ENCODE peak calls at places on chromosomes 16 and 17, in five cellular contexts. C, S, A, L and I are unnamed samples.

GRCh38 chr16:80846275-80847013 is 42.0 kb upstream of the CDYL2 start:
- DNase-seq in C (no peak), S (no peak), A (no peak), L (no peak), I (no peak)

GRCh38 chr17:49197346-49197998 is 12.9 kb downstream of the GNGT2 start:
- DNase-seq in L (no peak), S (no peak), C (no peak), A (no peak), I (no peak)

GRCh38 chr17:82232876-82233785 is 4.3 kb downstream of the SLC16A3 start:
- DNase-seq in C (no peak), A (no peak), S (no peak), L (no peak), I (no peak)

GRCh38 chr17:49646391-49647255 is 31.3 kb downstream of the SPOP start:
- DNase-seq in S (peak; percentile 35), A (no peak), L (no peak), C (peak; percentile 75), I (peak; percentile 86)

GRCh38 chr16:87368029-87368765 is 15.4 kb downstream of the FBXO31 start:
- DNase-seq in A (no peak), C (no peak), L (no peak), S (no peak), I (no peak)

GRCh38 chr17:791807-792206 is 9.7 kb downstream of the MRM3 start:
- DNase-seq in S (no peak), A (no peak), C (no peak), L (no peak), I (no peak)

GRCh38 chr17:68700391-68700790 is 99.2 kb upstream of the FAM20A start:
- DNase-seq in L (no peak), S (no peak), A (no peak), C (no peak), I (no peak)

GRCh38 chr16:66651965-66652364 is 44.6 kb downstream of the CMTM4 start:
- DNase-seq in L (no peak), C (no peak), S (no peak), A (no peak), I (no peak)

GRCh38 chr17:79224476-79224875 is 149.9 kb downstream of the ENGASE start:
- DNase-seq in A (no peak), L (no peak), C (no peak), S (no peak), I (no peak)
- H2BK12ac ChIP-seq in A (no peak overlapping the region), L (no peak overlapping the region), C (no peak overlapping the region), S (no peak overlapping the region), I (no peak overlapping the region)

DNA sequence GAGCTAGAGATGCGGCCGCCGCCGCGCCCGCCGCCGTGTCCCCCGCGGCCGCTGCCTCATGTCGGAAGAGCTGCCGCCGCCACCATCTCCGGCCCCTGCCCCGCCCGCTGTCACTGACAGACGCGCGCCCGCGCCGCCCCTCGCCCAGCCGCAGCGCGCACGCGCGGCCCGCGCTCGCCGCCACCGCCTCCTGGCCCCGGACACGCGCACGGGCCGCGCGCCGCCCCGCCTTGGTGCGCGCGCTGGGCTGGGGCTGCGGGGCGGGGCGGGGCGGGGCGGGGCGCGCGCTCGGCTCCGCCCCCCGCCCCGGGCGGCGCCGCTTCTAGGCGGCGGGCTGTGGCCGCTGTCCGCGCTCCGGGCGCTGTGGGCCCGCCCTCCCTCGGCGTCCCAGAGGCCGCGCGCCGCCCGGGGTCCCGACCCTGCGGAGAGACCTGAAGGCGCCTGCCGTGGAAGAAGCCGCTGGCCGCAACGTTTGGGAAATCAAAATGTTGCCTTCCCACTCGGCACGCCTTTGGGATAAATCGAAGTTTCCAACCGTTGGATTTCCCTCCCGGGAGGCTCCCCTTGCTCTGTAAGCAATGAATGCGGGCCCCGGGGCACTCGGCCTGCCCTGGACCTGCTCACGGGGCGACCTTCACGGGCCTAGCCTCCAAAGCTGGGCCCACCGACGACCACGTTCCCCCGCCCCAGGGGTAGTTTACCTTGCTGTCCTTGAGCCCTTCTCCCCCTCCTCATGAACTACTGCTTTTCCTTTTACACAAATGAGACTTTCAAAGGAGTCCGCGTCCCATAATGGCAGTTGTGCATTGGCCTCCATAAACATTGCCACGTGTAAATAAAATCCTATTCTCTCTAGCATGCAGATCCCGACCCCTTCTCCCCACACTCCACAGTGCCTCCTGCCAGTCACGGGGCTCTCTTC is at the start of gene ADCY9:
- DNase-seq in L (no peak), C (peak; percentile 40), S (peak; percentile 80), A (peak; percentile 85), I (peak; percentile 74)
- H3K18ac ChIP-seq in L (peak within 1 kb of the TSS; percentile 44), C (peak within 1 kb of the TSS; percentile 77), S (no peak within 1 kb of the TSS), A (peak within 1 kb of the TSS; percentile 93), I (peak within 1 kb of the TSS; percentile 80)

GRCh38 chr17:41196068-41196467 is 6.4 kb downstream of the KRTAP9-1 start:
- DNase-seq in S (no peak), A (no peak), L (no peak), C (no peak), I (no peak)

GRCh38 chr17:41185001-41185400 is 290 bp upstream of the KRTAP4-1 start:
- DNase-seq in A (no peak), C (no peak), L (no peak), S (no peak), I (no peak)

GRCh38 chr17:41186872-41187271 is 2.2 kb upstream of the KRTAP4-1 start:
- DNase-seq in A (no peak), L (no peak), C (no peak), S (no peak), I (no peak)

GRCh38 chr17:41184480-41184961 is at the start of gene KRTAP4-1:
- DNase-seq in L (no peak), C (no peak), S (no peak), A (no peak), I (no peak)

DNA sequence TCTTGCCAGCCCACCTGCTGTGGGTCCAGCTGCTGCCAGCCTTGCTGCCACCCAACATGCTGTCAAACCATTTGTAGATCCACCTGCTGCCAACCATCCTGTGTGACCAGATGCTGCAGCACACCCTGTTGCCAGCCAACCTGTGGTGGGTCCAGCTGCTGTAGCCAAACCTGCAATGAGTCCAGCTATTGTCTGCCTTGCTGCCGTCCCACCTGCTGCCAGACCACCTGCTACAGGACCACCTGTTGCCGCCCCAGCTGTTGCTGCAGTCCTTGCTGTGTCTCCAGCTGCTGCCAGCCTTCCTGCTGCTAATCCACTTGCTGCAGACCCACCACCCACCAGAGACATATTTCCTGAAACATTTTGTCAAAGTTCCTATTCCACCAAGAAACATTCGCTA is 641 bp downstream of the KRTAP9-1 start:
- DNase-seq in L (no peak), C (no peak), S (no peak), A (no peak), I (no peak)
- H2BK12ac ChIP-seq in L (no peak overlapping the region), C (no peak overlapping the region), S (no peak overlapping the region), A (no peak overlapping the region), I (no peak overlapping the region)

GRCh38 chr16:68908000-68908313 is 64.6 kb downstream of the TANGO6 start:
- DNase-seq in L (no peak), S (no peak), A (no peak), C (no peak), I (peak; percentile 25)

GRCh38 chr16:68910051-68910450 is 66.7 kb downstream of the TANGO6 start:
- DNase-seq in S (no peak), C (peak; percentile 36), L (no peak), A (peak; percentile 26), I (no peak)

GRCh38 chr16:68907297-68907999 is 64.1 kb downstream of the TANGO6 start:
- DNase-seq in A (no peak), S (no peak), L (no peak), C (no peak), I (no peak)

GRCh38 chr16:68909099-68909733 is 65.9 kb downstream of the TANGO6 start:
- DNase-seq in S (no peak), L (no peak), C (peak; percentile 12), A (no peak), I (peak; percentile 19)
- H3K18ac ChIP-seq in S (no peak overlapping the region), L (no peak overlapping the region), C (no peak overlapping the region), A (no peak overlapping the region), I (no peak overlapping the region)

GRCh38 chr17:66557193-66557592 is 254.8 kb downstream of the PRKCA start:
- DNase-seq in A (no peak), S (no peak), C (no peak), L (no peak), I (no peak)
- H2BK12ac ChIP-seq in A (no peak overlapping the region), S (no peak overlapping the region), C (no peak overlapping the region), L (no peak overlapping the region), I (no peak overlapping the region)

GRCh38 chr17:19339341-19339815 is 23.1 kb downstream of the B9D1 start:
- DNase-seq in C (no peak), L (no peak), S (peak; percentile 37), A (no peak), I (no peak)
- H3K18ac ChIP-seq in C (no peak overlapping the region), L (no peak overlapping the region), S (no peak overlapping the region), A (no peak overlapping the region), I (no peak overlapping the region)

DNA sequence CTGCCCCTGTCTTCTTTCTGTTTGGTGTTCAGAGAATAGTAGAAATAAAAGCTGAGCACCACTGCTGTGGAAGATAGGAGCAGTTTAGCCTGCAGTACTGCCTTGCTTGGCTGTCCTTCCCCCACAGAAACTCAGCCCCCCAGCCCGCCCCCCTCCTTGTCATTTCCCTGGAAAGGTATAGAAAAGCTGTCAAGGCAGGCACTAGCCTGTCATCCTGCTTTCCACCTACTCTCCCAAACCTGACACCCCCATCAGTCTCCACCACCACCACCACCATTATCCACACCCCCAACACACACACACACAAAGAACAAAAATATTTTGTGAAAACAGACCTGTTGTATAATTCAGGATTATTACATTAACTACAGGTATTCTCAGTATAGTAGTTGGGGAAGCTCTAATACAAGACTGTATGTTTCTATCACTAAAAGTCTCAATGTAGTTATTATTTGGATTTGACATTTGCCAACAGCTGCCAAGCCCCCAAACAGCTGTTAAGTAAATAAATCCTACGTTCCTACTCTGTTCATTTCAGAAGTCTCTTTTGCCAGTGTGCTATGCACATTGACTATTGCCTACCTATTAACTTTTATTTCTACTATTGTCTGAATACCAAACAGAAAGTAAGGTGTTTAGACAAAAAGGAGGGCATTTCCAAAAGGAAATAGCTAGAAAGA is 128.8 kb downstream of the CYB561 start:
- DNase-seq in C (no peak), L (no peak), S (no peak), A (no peak), I (no peak)
- H2BK12ac ChIP-seq in C (no peak overlapping the region), L (no peak overlapping the region), S (no peak overlapping the region), A (no peak overlapping the region), I (no peak overlapping the region)